ENCODE peak calls at places on chromosome 9, in eight cellular contexts. B is BE2C; A is Daoy; J is cardiac fibroblast; E is iris pigment epithelial cell; G is CD4-positive, alpha-beta T cell; D is midbrain; F is T-helper 17 cell. V is an unnamed sample.

GRCh38 chr9:80951675-80952074 is 737.7 kb downstream of the TLE1 start:
- DNase-seq in B (no peak), A (peak; percentile 11), J (no peak), E (peak; percentile 64), G (no peak), D (no peak), F (no peak), V (no peak)

GRCh38 chr9:106675780-106676179 is 187.2 kb upstream of the ZNF462 start:
- DNase-seq in B (no peak), A (peak; percentile 53), J (no peak), E (no peak), G (no peak), D (no peak), F (no peak), V (no peak)

GRCh38 chr9:79652598-79652997 is 80.8 kb downstream of the TLE4 start:
- DNase-seq in B (no peak), A (no peak), J (no peak), E (peak; percentile 50), G (no peak), D (no peak), F (no peak), V (no peak)

GRCh38 chr9:126144617-126145456 is 181.8 kb upstream of the MVB12B start:
- DNase-seq in B (no peak), A (no peak), J (no peak), E (no peak), G (no peak), D (no peak), F (no peak), V (no peak)

GRCh38 chr9:135184661-135185459 is 97.4 kb downstream of the OLFM1 start:
- DNase-seq in B (no peak), A (no peak), J (no peak), E (no peak), G (no peak), D (no peak), F (no peak), V (peak; percentile 50)

GRCh38 chr9:114394523-114395193 is 6.9 kb upstream of the AKNA start:
- DNase-seq in B (no peak), A (no peak), J (no peak), E (no peak), G (no peak), D (no peak), F (no peak), V (no peak)

GRCh38 chr9:114799925-114800324 is 5.9 kb downstream of the TNFSF15 start:
- DNase-seq in B (no peak), A (no peak), J (no peak), E (no peak), G (no peak), D (no peak), F (no peak), V (no peak)

GRCh38 chr9:135589596-135590485 is 28.3 kb downstream of the PAEP start:
- DNase-seq in B (no peak), A (no peak), J (no peak), E (no peak), G (no peak), D (no peak), F (no peak), V (no peak)

GRCh38 chr9:93258818-93259489 is 75.0 kb downstream of the WNK2 start:
- DNase-seq in B (no peak), A (peak; percentile 1), J (no peak), E (no peak), G (no peak), D (no peak), F (no peak), V (no peak)

GRCh38 chr9:136153381-136154065 is 34.8 kb upstream of the TMEM250 start:
- DNase-seq in B (no peak), A (no peak), J (no peak), E (no peak), G (no peak), D (no peak), F (no peak), V (no peak)

GRCh38 chr9:125517577-125517976 is 189.4 kb downstream of the MAPKAP1 start:
- DNase-seq in B (no peak), A (no peak), J (no peak), E (no peak), G (no peak), D (no peak), F (no peak), V (no peak)

GRCh38 chr9:137689745-137690529 is 71.1 kb downstream of the EHMT1 start:
- DNase-seq in B (no peak), A (no peak), J (peak; percentile 50), E (peak; percentile 92), G (no peak), D (no peak), F (no peak), V (no peak)

GRCh38 chr9:128045876-128046275 is 21.2 kb downstream of the NAIF1 start:
- DNase-seq in B (no peak), A (no peak), J (no peak), E (no peak), G (no peak), D (no peak), F (no peak), V (no peak)

GRCh38 chr9:28135571-28135970 is 562.3 kb upstream of the C9orf72 start:
- DNase-seq in B (no peak), A (no peak), J (no peak), E (no peak), G (no peak), D (no peak), F (no peak), V (no peak)

V was measured in DMS79 treated with DMSO at 0.1 percent for 48 hours.